ENCODE peak calls at places on chromosomes 4 and X, in nine cellular contexts. One of them, this sample, is unnamed.

GRCh38 chrX:97401154-97401553 is 517.4 kb downstream of the RPA4 start:
- DNase-seq in stomach: no peak
- DNase-seq in breast epithelium: no peak
- DNase-seq in prostate gland: no peak
- DNase-seq in upper lobe of left lung: no peak
- DNase-seq in esophagus muscularis mucosa: no peak
- DNase-seq in transverse colon: no peak
- DNase-seq in suprapubic skin: no peak
- DNase-seq in spleen: no peak
- DNase-seq in this sample: no peak

GRCh38 chr4:151409470-151410313 is 716 bp downstream of the FHIP1A start:
- DNase-seq in stomach: peak
- DNase-seq in breast epithelium: peak
- DNase-seq in prostate gland: peak
- DNase-seq in upper lobe of left lung: peak
- DNase-seq in esophagus muscularis mucosa: no peak
- DNase-seq in transverse colon: peak
- DNase-seq in suprapubic skin: peak
- DNase-seq in spleen: peak
- DNase-seq in this sample: no peak

GRCh38 chr4:183097251-183098079 is 1.6 kb upstream of the WWC2 start:
- DNase-seq in stomach: no peak
- DNase-seq in breast epithelium: no peak
- DNase-seq in prostate gland: no peak
- DNase-seq in upper lobe of left lung: no peak
- DNase-seq in esophagus muscularis mucosa: no peak
- DNase-seq in transverse colon: peak
- DNase-seq in suprapubic skin: no peak
- DNase-seq in spleen: peak
- DNase-seq in this sample: no peak

GRCh38 chrX:11619426-11619825 is 46.3 kb downstream of the ARHGAP6 start:
- DNase-seq in stomach: no peak
- DNase-seq in breast epithelium: no peak
- DNase-seq in prostate gland: no peak
- DNase-seq in upper lobe of left lung: no peak
- DNase-seq in esophagus muscularis mucosa: no peak
- DNase-seq in transverse colon: no peak
- DNase-seq in suprapubic skin: no peak
- DNase-seq in spleen: no peak
- DNase-seq in this sample: no peak

GRCh38 chrX:63283331-63283730 is 67.8 kb downstream of the SPIN4 start:
- DNase-seq in stomach: no peak
- DNase-seq in breast epithelium: no peak
- DNase-seq in prostate gland: no peak
- DNase-seq in upper lobe of left lung: no peak
- DNase-seq in esophagus muscularis mucosa: no peak
- DNase-seq in transverse colon: no peak
- DNase-seq in suprapubic skin: no peak
- DNase-seq in spleen: no peak
- DNase-seq in this sample: no peak

GRCh38 chr4:4667643-4668081 is 125.8 kb upstream of the STX18 start:
- DNase-seq in stomach: no peak
- DNase-seq in breast epithelium: no peak
- DNase-seq in prostate gland: no peak
- DNase-seq in upper lobe of left lung: no peak
- DNase-seq in esophagus muscularis mucosa: no peak
- DNase-seq in transverse colon: no peak
- DNase-seq in suprapubic skin: no peak
- DNase-seq in spleen: no peak
- DNase-seq in this sample: no peak

GRCh38 chr4:169158046-169158445 is 112.7 kb downstream of the SH3RF1 start:
- DNase-seq in stomach: no peak
- DNase-seq in breast epithelium: no peak
- DNase-seq in prostate gland: no peak
- DNase-seq in upper lobe of left lung: no peak
- DNase-seq in esophagus muscularis mucosa: no peak
- DNase-seq in transverse colon: no peak
- DNase-seq in suprapubic skin: no peak
- DNase-seq in spleen: no peak
- DNase-seq in this sample: peak

GRCh38 chr4:76558391-76559235 is 123.6 kb downstream of the SHROOM3 start:
- DNase-seq in stomach: no peak
- DNase-seq in breast epithelium: no peak
- DNase-seq in prostate gland: no peak
- DNase-seq in upper lobe of left lung: no peak
- DNase-seq in esophagus muscularis mucosa: no peak
- DNase-seq in transverse colon: no peak
- DNase-seq in suprapubic skin: no peak
- DNase-seq in spleen: no peak
- DNase-seq in this sample: no peak

GRCh38 chr4:147714575-147715401 is 17.1 kb upstream of the ARHGAP10 start:
- DNase-seq in stomach: no peak
- DNase-seq in breast epithelium: peak
- DNase-seq in prostate gland: no peak
- DNase-seq in upper lobe of left lung: no peak
- DNase-seq in esophagus muscularis mucosa: peak
- DNase-seq in transverse colon: peak
- DNase-seq in suprapubic skin: no peak
- DNase-seq in spleen: no peak
- DNase-seq in this sample: peak

GRCh38 chr4:170497729-170498128 is 408.0 kb upstream of the AADAT start:
- DNase-seq in stomach: no peak
- DNase-seq in breast epithelium: no peak
- DNase-seq in prostate gland: no peak
- DNase-seq in upper lobe of left lung: no peak
- DNase-seq in esophagus muscularis mucosa: no peak
- DNase-seq in transverse colon: no peak
- DNase-seq in suprapubic skin: no peak
- DNase-seq in spleen: no peak
- DNase-seq in this sample: no peak

GRCh38 chrX:50779694-50780093 is 34.3 kb downstream of the SHROOM4 start:
- DNase-seq in stomach: no peak
- DNase-seq in breast epithelium: no peak
- DNase-seq in prostate gland: no peak
- DNase-seq in upper lobe of left lung: no peak
- DNase-seq in esophagus muscularis mucosa: no peak
- DNase-seq in transverse colon: no peak
- DNase-seq in suprapubic skin: no peak
- DNase-seq in spleen: no peak
- DNase-seq in this sample: peak

GRCh38 chrX:28278236-28278635 is 297.0 kb upstream of the DCAF8L1 start:
- DNase-seq in stomach: no peak
- DNase-seq in breast epithelium: no peak
- DNase-seq in prostate gland: no peak
- DNase-seq in upper lobe of left lung: no peak
- DNase-seq in esophagus muscularis mucosa: no peak
- DNase-seq in transverse colon: no peak
- DNase-seq in suprapubic skin: no peak
- DNase-seq in spleen: no peak
- DNase-seq in this sample: peak

GRCh38 chr4:78409612-78410202 is 141.9 kb upstream of the ANXA3 start:
- DNase-seq in stomach: no peak
- DNase-seq in breast epithelium: no peak
- DNase-seq in prostate gland: no peak
- DNase-seq in upper lobe of left lung: no peak
- DNase-seq in esophagus muscularis mucosa: no peak
- DNase-seq in transverse colon: no peak
- DNase-seq in suprapubic skin: no peak
- DNase-seq in spleen: no peak
- DNase-seq in this sample: no peak

GRCh38 chrX:24775891-24776290 is 82.2 kb downstream of the POLA1 start:
- DNase-seq in stomach: no peak
- DNase-seq in breast epithelium: no peak
- DNase-seq in prostate gland: no peak
- DNase-seq in upper lobe of left lung: no peak
- DNase-seq in esophagus muscularis mucosa: no peak
- DNase-seq in transverse colon: no peak
- DNase-seq in suprapubic skin: no peak
- DNase-seq in spleen: no peak
- DNase-seq in this sample: no peak

GRCh38 chr4:185624248-185624568 is 88.9 kb upstream of the PDLIM3 start:
- DNase-seq in stomach: no peak
- DNase-seq in breast epithelium: no peak
- DNase-seq in prostate gland: no peak
- DNase-seq in upper lobe of left lung: no peak
- DNase-seq in esophagus muscularis mucosa: no peak
- DNase-seq in transverse colon: no peak
- DNase-seq in suprapubic skin: no peak
- DNase-seq in spleen: no peak
- DNase-seq in this sample: no peak

DNA sequence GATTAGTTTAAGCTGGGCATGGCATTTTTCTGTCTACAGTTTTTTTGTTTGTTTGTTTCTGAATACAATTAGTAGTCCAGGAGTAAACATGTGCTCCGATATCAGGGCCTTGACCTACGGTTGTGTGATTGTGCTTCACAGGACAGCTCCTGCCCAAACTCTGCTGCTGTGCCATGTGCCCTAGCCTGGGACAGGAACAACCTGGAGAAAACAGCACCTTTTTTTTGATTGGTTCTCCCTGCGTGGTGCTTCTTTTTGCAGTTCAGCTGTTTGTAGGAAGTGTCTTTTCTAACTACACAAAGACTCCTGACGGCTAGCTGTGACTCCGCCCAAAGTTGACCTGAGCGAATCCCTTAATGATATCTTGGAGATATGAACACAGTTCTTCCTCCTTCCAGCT is 158.8 kb downstream of the ATP10D start:
- DNase-seq in stomach: no peak
- DNase-seq in breast epithelium: no peak
- DNase-seq in prostate gland: no peak
- DNase-seq in upper lobe of left lung: no peak
- DNase-seq in esophagus muscularis mucosa: no peak
- DNase-seq in transverse colon: no peak
- DNase-seq in suprapubic skin: no peak
- DNase-seq in spleen: no peak
- DNase-seq in this sample: no peak
- H3K4me3 ChIP-seq in stomach: no peak
- H3K4me3 ChIP-seq in breast epithelium: no peak
- H3K4me3 ChIP-seq in prostate gland: no peak
- H3K4me3 ChIP-seq in upper lobe of left lung: no peak
- H3K4me3 ChIP-seq in esophagus muscularis mucosa: no peak
- H3K4me3 ChIP-seq in transverse colon: no peak
- H3K4me3 ChIP-seq in suprapubic skin: no peak
- H3K4me3 ChIP-seq in spleen: no peak
- H3K4me3 ChIP-seq in this sample: no peak

GRCh38 chr4:677431-678293 is 3.3 kb downstream of the MYL5 start:
- DNase-seq in stomach: peak
- DNase-seq in breast epithelium: no peak
- DNase-seq in prostate gland: peak
- DNase-seq in upper lobe of left lung: no peak
- DNase-seq in esophagus muscularis mucosa: no peak
- DNase-seq in transverse colon: peak
- DNase-seq in suprapubic skin: peak
- DNase-seq in spleen: peak
- DNase-seq in this sample: no peak
- TF ChIP-seq POLR2AphosphoS5 in stomach: no peak
- TF ChIP-seq POLR2AphosphoS5 in breast epithelium: no peak
- TF ChIP-seq POLR2AphosphoS5 in prostate gland: peak
- TF ChIP-seq POLR2AphosphoS5 in upper lobe of left lung: no peak
- TF ChIP-seq POLR2AphosphoS5 in esophagus muscularis mucosa: no peak
- TF ChIP-seq POLR2AphosphoS5 in transverse colon: peak
- TF ChIP-seq POLR2AphosphoS5 in suprapubic skin: no peak
- TF ChIP-seq POLR2AphosphoS5 in spleen: peak
- TF ChIP-seq POLR2AphosphoS5 in this sample: no peak

GRCh38 chr4:127357765-127358164 is 275.0 kb upstream of the INTU start:
- DNase-seq in stomach: no peak
- DNase-seq in breast epithelium: no peak
- DNase-seq in prostate gland: no peak
- DNase-seq in upper lobe of left lung: no peak
- DNase-seq in esophagus muscularis mucosa: no peak
- DNase-seq in transverse colon: no peak
- DNase-seq in suprapubic skin: no peak
- DNase-seq in spleen: no peak
- DNase-seq in this sample: no peak

GRCh38 chr4:127355738-127356137 is 277.0 kb upstream of the INTU start:
- DNase-seq in stomach: peak
- DNase-seq in breast epithelium: no peak
- DNase-seq in prostate gland: no peak
- DNase-seq in upper lobe of left lung: no peak
- DNase-seq in esophagus muscularis mucosa: no peak
- DNase-seq in transverse colon: no peak
- DNase-seq in suprapubic skin: no peak
- DNase-seq in spleen: no peak
- DNase-seq in this sample: no peak

DNA sequence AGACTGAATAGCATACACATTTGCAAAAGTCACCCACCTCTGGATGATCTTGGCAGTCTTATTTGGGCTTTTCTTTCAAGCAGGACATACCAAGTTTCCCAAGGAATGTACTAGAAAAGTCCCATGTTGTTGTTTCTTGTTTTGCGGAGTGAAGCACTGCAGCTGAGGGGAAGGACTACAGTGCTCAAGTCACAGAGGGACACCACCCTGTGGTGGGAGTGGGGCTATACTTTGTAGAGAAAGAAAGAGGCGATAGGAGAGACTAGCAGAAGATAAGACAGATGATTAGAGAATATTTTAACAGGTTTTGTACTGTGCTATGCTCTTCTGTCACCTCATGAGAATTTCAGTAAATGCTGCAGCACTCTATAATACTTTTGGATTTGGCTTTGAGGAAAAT is 280.5 kb upstream of the INTU start:
- DNase-seq in stomach: no peak
- DNase-seq in breast epithelium: no peak
- DNase-seq in prostate gland: no peak
- DNase-seq in upper lobe of left lung: no peak
- DNase-seq in esophagus muscularis mucosa: no peak
- DNase-seq in transverse colon: no peak
- DNase-seq in suprapubic skin: no peak
- DNase-seq in spleen: no peak
- DNase-seq in this sample: no peak
- H3K4me3 ChIP-seq in stomach: no peak
- H3K4me3 ChIP-seq in breast epithelium: no peak
- H3K4me3 ChIP-seq in prostate gland: no peak
- H3K4me3 ChIP-seq in upper lobe of left lung: no peak
- H3K4me3 ChIP-seq in esophagus muscularis mucosa: no peak
- H3K4me3 ChIP-seq in transverse colon: no peak
- H3K4me3 ChIP-seq in suprapubic skin: no peak
- H3K4me3 ChIP-seq in spleen: no peak
- H3K4me3 ChIP-seq in this sample: no peak

GRCh38 chr4:7878323-7878722 is 61.3 kb downstream of the AFAP1 start:
- DNase-seq in stomach: no peak
- DNase-seq in breast epithelium: no peak
- DNase-seq in prostate gland: no peak
- DNase-seq in upper lobe of left lung: no peak
- DNase-seq in esophagus muscularis mucosa: no peak
- DNase-seq in transverse colon: no peak
- DNase-seq in suprapubic skin: no peak
- DNase-seq in spleen: no peak
- DNase-seq in this sample: peak
- TF ChIP-seq POLR2AphosphoS5 in stomach: no peak
- TF ChIP-seq POLR2AphosphoS5 in breast epithelium: no peak
- TF ChIP-seq POLR2AphosphoS5 in prostate gland: no peak
- TF ChIP-seq POLR2AphosphoS5 in upper lobe of left lung: no peak
- TF ChIP-seq POLR2AphosphoS5 in esophagus muscularis mucosa: no peak
- TF ChIP-seq POLR2AphosphoS5 in transverse colon: no peak
- TF ChIP-seq POLR2AphosphoS5 in suprapubic skin: no peak
- TF ChIP-seq POLR2AphosphoS5 in spleen: no peak
- TF ChIP-seq POLR2AphosphoS5 in this sample: no peak

GRCh38 chr4:113673450-113673849 is 88.1 kb downstream of the CAMK2D start:
- DNase-seq in stomach: no peak
- DNase-seq in breast epithelium: no peak
- DNase-seq in prostate gland: no peak
- DNase-seq in upper lobe of left lung: no peak
- DNase-seq in esophagus muscularis mucosa: no peak
- DNase-seq in transverse colon: peak
- DNase-seq in suprapubic skin: no peak
- DNase-seq in spleen: peak
- DNase-seq in this sample: no peak
- H3K4me3 ChIP-seq in stomach: no peak
- H3K4me3 ChIP-seq in breast epithelium: no peak
- H3K4me3 ChIP-seq in prostate gland: no peak
- H3K4me3 ChIP-seq in upper lobe of left lung: no peak
- H3K4me3 ChIP-seq in esophagus muscularis mucosa: no peak
- H3K4me3 ChIP-seq in transverse colon: no peak
- H3K4me3 ChIP-seq in suprapubic skin: no peak
- H3K4me3 ChIP-seq in spleen: no peak
- H3K4me3 ChIP-seq in this sample: no peak

This sample was measured in endothelial cell of umbilical vein.